ENCODE peak calls at places on chromosomes 5 and 9, in four cellular contexts. M, U, S and L are unnamed samples.

GRCh38 chr5:150577378-150577777 is 63.1 kb upstream of the SYNPO start:
- DNase-seq in M (no peak), S (no peak), U (no peak), L (no peak)

GRCh38 chr9:101235105-101235866 is 149.5 kb downstream of the BAAT start:
- DNase-seq in S (no peak), M (no peak), U (peak), L (peak)

GRCh38 chr5:138468966-138469539 is 3.8 kb downstream of the EGR1 start:
- DNase-seq in U (no peak), M (no peak), S (no peak), L (no peak)

GRCh38 chr9:11414241-11414640 is 801.4 kb upstream of the PTPRD start:
- DNase-seq in S (no peak), M (no peak), U (no peak), L (no peak)

GRCh38 chr5:144194148-144194547 is 23.5 kb downstream of the KCTD16 start:
- DNase-seq in S (no peak), M (no peak), U (no peak), L (no peak)

GRCh38 chr5:140219068-140219971 is 44.3 kb downstream of the CYSTM1 start:
- DNase-seq in U (peak), M (no peak), S (no peak), L (no peak)

GRCh38 chr9:111036068-111036789 is 2.0 kb downstream of the LPAR1 start:
- DNase-seq in M (no peak), S (no peak), U (no peak), L (peak)

GRCh38 chr5:57862471-57863282 is 380.1 kb upstream of the ACTBL2 start:
- DNase-seq in M (no peak), S (no peak), U (no peak), L (no peak)

GRCh38 chr9:81621785-81622243 is 67.5 kb downstream of the TLE1 start:
- DNase-seq in M (no peak), U (no peak), S (no peak), L (no peak)

GRCh38 chr9:118533101-118533500 is 828.9 kb downstream of the TLR4 start:
- DNase-seq in U (no peak), M (no peak), S (no peak), L (no peak)

GRCh38 chr5:149990518-149991376 is 9.7 kb downstream of the TIGD6 start:
- DNase-seq in S (peak), M (peak), U (peak), L (peak)

GRCh38 chr9:96047741-96048115 is 172.2 kb downstream of the ERCC6L2 start:
- DNase-seq in U (no peak), M (no peak), S (no peak), L (no peak)

GRCh38 chr5:35810561-35810960 is 46.1 kb upstream of the IL7R start:
- DNase-seq in S (no peak), U (no peak), M (no peak), L (no peak)
- TF ChIP-seq TARDBP in S (no peak), U (no peak), M (no peak), L (no peak)

DNA sequence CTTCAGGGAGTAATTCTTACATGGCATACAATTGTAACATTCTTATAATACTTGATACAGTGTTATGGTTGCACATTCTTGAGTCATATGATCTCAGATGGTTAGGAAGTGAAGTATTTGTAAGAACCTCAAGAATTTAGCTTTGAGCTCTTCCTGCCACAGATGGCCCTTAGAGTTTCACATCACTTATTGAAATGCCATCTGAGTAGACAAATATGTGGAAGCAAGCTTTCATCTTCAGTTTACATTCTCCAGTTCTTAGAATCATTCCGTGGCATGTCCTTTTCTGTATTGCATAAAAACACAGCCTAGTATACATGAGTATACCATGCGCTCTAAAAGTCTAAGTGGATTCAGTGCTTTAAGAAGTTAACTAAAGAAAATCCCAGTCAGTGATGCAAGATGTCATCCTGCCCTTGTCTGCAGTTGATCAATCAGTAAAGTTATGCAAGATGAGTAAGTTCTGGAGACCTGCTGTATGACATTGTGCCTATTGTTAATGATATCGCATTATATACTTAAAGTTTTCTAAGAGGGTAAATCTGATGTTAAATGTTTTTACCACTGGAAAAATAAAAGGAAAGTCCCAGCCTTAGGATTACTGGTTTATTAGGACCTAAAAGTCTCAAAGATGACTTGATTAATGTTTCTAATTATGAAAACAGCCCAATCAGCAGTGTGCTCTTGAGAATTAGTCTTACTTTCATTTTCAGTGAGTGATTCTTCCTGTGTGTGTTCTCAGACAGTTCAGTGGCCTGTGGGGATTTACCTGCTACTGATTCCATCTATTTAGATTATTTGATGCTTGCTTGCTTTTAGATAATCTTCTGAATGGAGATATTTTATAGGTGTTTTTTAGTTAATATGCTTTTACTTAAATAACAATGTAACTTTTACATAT is 29.4 kb downstream of the RHOBTB3 start:
- DNase-seq in M (peak), U (peak), S (no peak), L (no peak)
- TF ChIP-seq TARDBP in M (no peak), U (no peak), S (no peak), L (no peak)

GRCh38 chr9:124481115-124481514 is 26.1 kb downstream of the NR5A1 start:
- DNase-seq in S (no peak), U (no peak), M (no peak), L (no peak)

GRCh38 chr9:124479947-124480620 is 27.1 kb downstream of the NR5A1 start:
- DNase-seq in M (no peak), U (no peak), S (no peak), L (no peak)

GRCh38 chr9:124483481-124483880 is 23.7 kb downstream of the NR5A1 start:
- DNase-seq in U (no peak), M (no peak), S (no peak), L (no peak)

GRCh38 chr9:124480621-124480981 is 26.6 kb downstream of the NR5A1 start:
- DNase-seq in U (peak), M (no peak), S (peak), L (peak)

DNA sequence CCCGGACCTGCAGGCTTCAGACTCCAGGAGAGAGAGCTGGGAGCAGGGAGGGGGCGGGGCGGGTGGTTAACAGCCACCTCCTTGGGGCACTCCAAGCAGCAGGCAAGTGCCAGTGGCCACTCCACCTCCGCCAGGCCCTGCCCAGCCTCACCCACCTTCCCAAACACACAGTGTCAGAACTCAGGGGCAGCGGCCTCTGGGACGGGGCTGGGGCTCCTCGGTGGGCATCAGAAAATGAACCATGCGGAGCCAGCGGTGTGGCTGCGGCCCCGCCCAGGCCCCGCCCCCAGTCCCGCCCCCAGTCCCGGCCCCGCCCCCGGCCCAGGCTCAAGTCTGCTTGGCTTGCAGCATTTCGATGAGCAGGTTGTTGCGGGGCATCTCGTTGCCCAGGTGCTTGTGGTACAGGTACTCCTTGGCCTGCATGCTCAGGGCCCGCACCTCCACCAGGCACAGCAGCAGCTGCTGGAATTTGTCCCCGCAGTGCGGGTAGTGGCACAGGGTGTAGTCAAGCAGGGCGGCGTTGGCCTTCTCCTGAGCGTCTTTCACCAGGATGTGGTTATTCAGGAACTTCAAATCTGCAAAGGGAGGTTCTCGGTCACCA is 24.7 kb downstream of the NR5A1 start:
- DNase-seq in M (no peak), U (no peak), S (peak), L (peak)
- TF ChIP-seq TARDBP in M (no peak), U (no peak), S (no peak), L (no peak)

GRCh38 chr9:93302586-93303257 is 118.8 kb downstream of the WNK2 start:
- DNase-seq in S (peak), M (no peak), U (peak), L (peak)
- TF ChIP-seq TARDBP in S (no peak), M (no peak), U (no peak), L (no peak)